ENCODE peak calls at places on chromosomes 3 and 15, in six cellular contexts. F is A549, K is HepG2, J is K562, H is endothelial cell of umbilical vein, Q is H1. X is an unnamed sample.

GRCh38 chr15:88832791-88833190 is 29.6 kb downstream of the ACAN start:
- DNase-seq in F (no peak), J (no peak), Q (no peak), H (no peak), K (no peak), X (no peak)

GRCh38 chr3:151990696-151991376 is 117.4 kb downstream of the SUCNR1 start:
- DNase-seq in H (no peak), J (no peak), F (no peak), K (no peak), Q (no peak), X (no peak)

GRCh38 chr3:135231646-135232625 is 436.9 kb downstream of the EPHB1 start:
- DNase-seq in Q (no peak), K (no peak), F (no peak), J (no peak), H (no peak), X (no peak)

GRCh38 chr3:191244242-191244867 is 45.3 kb downstream of the OSTN start:
- DNase-seq in F (peak), H (peak), J (peak), K (peak), Q (no peak), X (no peak)

GRCh38 chr3:124846189-124846588 is 41.0 kb downstream of the ITGB5 start:
- DNase-seq in H (peak), J (no peak), Q (no peak), K (no peak), F (no peak), X (no peak)

GRCh38 chr15:67730135-67730534 is 95.2 kb upstream of the SKOR1 start:
- DNase-seq in F (no peak), H (no peak), Q (no peak), K (no peak), J (no peak), X (no peak)

GRCh38 chr15:84588053-84588874 is 12.5 kb upstream of the ZSCAN2 start:
- DNase-seq in H (peak), Q (peak), K (peak), J (peak), F (peak), X (peak)

GRCh38 chr3:112381673-112382542 is 49.0 kb downstream of the CD200 start:
- DNase-seq in K (no peak), H (no peak), F (no peak), Q (no peak), J (no peak), X (no peak)

GRCh38 chr15:45573961-45574629 is 13.1 kb upstream of the BLOC1S6 start:
- DNase-seq in H (no peak), F (peak), Q (peak), J (peak), K (peak), X (peak)

GRCh38 chr3:64530434-64531049 is 157.3 kb downstream of the ADAMTS9 start:
- DNase-seq in H (peak), Q (peak), K (peak), J (peak), F (peak), X (peak)

GRCh38 chr3:59678042-59678707 is 628.4 kb upstream of the CFAP20DC start:
- DNase-seq in F (no peak), Q (no peak), J (no peak), H (no peak), K (no peak), X (no peak)

GRCh38 chr3:106006001-106006400 is 137.2 kb upstream of the CBLB start:
- DNase-seq in Q (no peak), F (no peak), K (no peak), H (no peak), J (no peak), X (no peak)

GRCh38 chr3:61947456-61947855 is 386.1 kb downstream of the PTPRG start:
- DNase-seq in Q (no peak), K (no peak), J (no peak), F (no peak), H (no peak), X (no peak)

GRCh38 chr15:62644874-62645755 is 397.4 kb upstream of the TPM1 start:
- DNase-seq in Q (no peak), K (peak), F (no peak), J (no peak), H (no peak), X (no peak)

GRCh38 chr3:110969229-110970211 is 102.1 kb upstream of the NECTIN3 start:
- DNase-seq in Q (no peak), J (no peak), K (no peak), F (no peak), H (no peak), X (no peak)

GRCh38 chr3:116000315-116000714 is 377.0 kb downstream of the GAP43 start:
- DNase-seq in K (peak), H (no peak), Q (no peak), J (peak), F (peak), X (no peak)

GRCh38 chr15:87201986-87202385 is 1054.6 kb downstream of the NTRK3 start:
- DNase-seq in H (no peak), Q (no peak), J (no peak), F (no peak), K (no peak), X (no peak)

GRCh38 chr3:14322001-14322400 is 80.4 kb upstream of the SLC6A6 start:
- DNase-seq in J (no peak), H (no peak), F (no peak), Q (no peak), K (no peak), X (no peak)

GRCh38 chr3:129934234-129935123 is 40.0 kb upstream of the TRH start:
- DNase-seq in K (peak), H (peak), F (peak), Q (no peak), J (peak), X (peak)

GRCh38 chr3:149703474-149703873 is 45.6 kb upstream of the WWTR1 start:
- DNase-seq in Q (no peak), K (no peak), H (no peak), F (no peak), J (no peak), X (no peak)

GRCh38 chr3:73144276-73144675 is 82.8 kb downstream of the EBLN2 start:
- DNase-seq in Q (no peak), F (no peak), H (no peak), J (peak), K (no peak), X (no peak)

GRCh38 chr15:101091080-101092017 is 160.5 kb downstream of the CHSY1 start:
- DNase-seq in J (no peak), F (no peak), Q (no peak), H (peak), K (peak), X (no peak)

GRCh38 chr3:51398595-51399310 is 7.7 kb downstream of the RBM15B start:
- DNase-seq in K (no peak), J (no peak), Q (no peak), F (no peak), H (no peak), X (no peak)

GRCh38 chr3:73451276-73451973 is 173.3 kb downstream of the PDZRN3 start:
- DNase-seq in F (no peak), K (no peak), J (no peak), H (no peak), Q (no peak), X (no peak)

GRCh38 chr15:45377630-45378148 is 655 bp downstream of the GATM start:
- DNase-seq in Q (no peak), F (no peak), J (no peak), H (peak), K (no peak), X (peak)

GRCh38 chr3:194604837-194605236 is 28.4 kb downstream of the TMEM44 start:
- DNase-seq in K (no peak), H (no peak), Q (no peak), J (peak), F (no peak), X (no peak)

GRCh38 chr3:15681668-15682067 is 80.1 kb downstream of the BTD start:
- DNase-seq in H (no peak), J (no peak), Q (no peak), F (no peak), K (no peak), X (no peak)

GRCh38 chr15:74770211-74770892 is 11.5 kb upstream of the CSK start:
- DNase-seq in J (no peak), Q (no peak), K (no peak), H (no peak), F (no peak), X (no peak)

GRCh38 chr3:156611870-156612494 is 57.1 kb upstream of the SSR3 start:
- DNase-seq in Q (no peak), F (no peak), K (no peak), H (no peak), J (no peak), X (no peak)

GRCh38 chr3:50194903-50195500 is 3.6 kb downstream of the GNAT1 start:
- DNase-seq in F (peak), Q (no peak), J (peak), H (no peak), K (peak), X (peak)

GRCh38 chr3:172277151-172277652 is 171.1 kb downstream of the GHSR start:
- DNase-seq in K (no peak), F (no peak), Q (no peak), H (no peak), J (no peak), X (no peak)

GRCh38 chr15:26690778-26691177 is 82.1 kb downstream of the GABRB3 start:
- DNase-seq in K (no peak), H (no peak), F (no peak), Q (no peak), J (no peak), X (no peak)

GRCh38 chr3:184040010-184040409 is 8.5 kb downstream of the HTR3D start:
- DNase-seq in J (peak), K (peak), Q (no peak), F (peak), H (peak), X (peak)

GRCh38 chr3:147418352-147418751 is 9.2 kb downstream of the ZIC1 start:
- DNase-seq in K (no peak), Q (no peak), H (no peak), F (no peak), J (no peak), X (no peak)

GRCh38 chr3:114178770-114179368 is at the start of gene DRD3:
- DNase-seq in J (peak), K (no peak), Q (no peak), H (peak), F (peak), X (peak)

GRCh38 chr3:190086191-190086590 is 34.5 kb downstream of the P3H2 start:
- DNase-seq in H (no peak), F (no peak), Q (peak), K (no peak), J (no peak), X (peak)

GRCh38 chr15:63860161-63860954 is 26.6 kb upstream of the HERC1 start:
- DNase-seq in Q (no peak), F (no peak), K (no peak), J (peak), H (no peak), X (no peak)

GRCh38 chr3:193732391-193732790 is 139.4 kb downstream of the OPA1 start:
- DNase-seq in H (no peak), J (no peak), K (peak), F (peak), Q (no peak), X (no peak)

GRCh38 chr15:74191798-74192197 is 10.8 kb downstream of the STRA6 start:
- DNase-seq in K (no peak), Q (no peak), F (no peak), J (no peak), H (no peak), X (no peak)

GRCh38 chr3:141336672-141337522 is 31.4 kb upstream of the ZBTB38 start:
- DNase-seq in H (no peak), Q (no peak), F (peak), K (peak), J (no peak), X (no peak)

GRCh38 chr3:188900421-188900941 is 271.3 kb upstream of the TPRG1 start:
- DNase-seq in Q (no peak), J (no peak), K (no peak), F (peak), H (peak), X (no peak)
- TF ChIP-seq JUN in Q (no peak), J (no peak), K (no peak), F (no peak), H (peak), X (no peak)

DNA sequence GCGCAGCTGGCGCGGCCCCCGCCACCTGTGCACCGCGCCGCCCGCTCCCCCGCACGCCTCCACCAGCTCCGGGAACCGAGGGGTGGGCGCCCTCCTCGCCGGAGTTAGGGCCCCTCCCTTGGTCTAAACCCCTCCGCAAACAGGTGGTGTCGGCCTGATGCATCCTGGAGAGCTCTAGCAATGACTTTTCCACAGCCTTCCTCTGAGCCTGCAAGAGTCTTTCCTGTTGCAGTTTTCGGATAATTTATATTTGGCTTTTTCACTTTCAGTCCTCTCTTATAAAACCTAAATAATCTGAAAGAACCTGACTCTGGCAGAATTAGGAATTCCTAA is 334 bp upstream of the IGSF11 start:
- DNase-seq in F (no peak), Q (no peak), H (no peak), K (no peak), J (peak), X (no peak)
- TF ChIP-seq JUN in F (no peak), Q (no peak), H (no peak), K (no peak), J (no peak), X (no peak)

GRCh38 chr3:21436846-21437245 is 314.2 kb downstream of the ZNF385D start:
- DNase-seq in H (no peak), J (no peak), K (no peak), Q (no peak), F (no peak), X (no peak)

GRCh38 chr3:21433751-21434150 is 317.3 kb downstream of the ZNF385D start:
- DNase-seq in Q (no peak), F (no peak), J (no peak), K (no peak), H (no peak), X (no peak)

DNA sequence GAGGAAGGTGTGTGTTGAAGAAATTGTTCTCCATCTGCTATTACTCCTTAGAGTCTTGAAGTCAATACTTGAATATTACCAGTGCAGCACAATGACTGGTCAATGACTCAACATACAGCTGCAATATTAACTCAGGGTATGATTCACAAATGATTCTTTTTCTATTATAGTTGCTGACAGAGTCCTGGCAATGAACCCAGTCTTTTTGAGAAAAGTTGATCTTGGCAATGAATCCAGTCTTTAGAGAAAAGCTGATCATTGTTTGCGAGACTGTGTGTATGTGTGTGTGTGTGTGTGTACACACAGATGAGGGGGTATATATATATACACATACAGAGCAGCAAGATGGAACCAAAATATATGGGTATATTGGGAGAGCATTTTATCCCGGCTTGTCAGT is 315.1 kb downstream of the ZNF385D start:
- DNase-seq in H (peak), Q (no peak), J (no peak), K (no peak), F (peak), X (no peak)
- TF ChIP-seq JUN in H (peak), Q (no peak), J (no peak), K (no peak), F (no peak), X (no peak)

DNA sequence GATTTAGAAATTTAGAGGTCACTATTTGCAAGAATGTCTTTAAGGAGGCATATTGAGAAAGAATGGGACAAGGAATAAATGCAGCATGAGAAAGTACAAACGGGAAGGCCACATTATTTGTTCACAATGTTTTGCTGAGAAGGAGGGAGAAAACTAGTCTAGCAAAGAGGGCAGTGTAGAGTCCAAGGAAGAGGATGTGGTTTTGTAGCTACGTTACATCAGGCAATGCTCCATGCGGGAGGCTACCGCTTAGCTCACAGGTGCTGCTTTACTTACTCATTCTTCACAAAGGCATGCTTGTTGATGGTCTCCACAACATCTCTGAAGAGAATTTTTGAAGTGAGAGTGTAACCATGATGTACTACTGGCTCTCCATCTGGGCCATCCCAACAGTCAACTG is 191.1 kb downstream of the PLCH1 start:
- DNase-seq in H (no peak), J (no peak), K (peak), F (no peak), Q (no peak), X (no peak)
- TF ChIP-seq JUN in H (no peak), J (no peak), K (no peak), F (no peak), Q (no peak), X (no peak)

GRCh38 chr3:128163432-128163831 is 10.2 kb downstream of the EEFSEC start:
- DNase-seq in H (no peak), K (no peak), F (no peak), J (no peak), Q (no peak), X (no peak)
- TF ChIP-seq JUN in H (no peak), K (no peak), F (no peak), J (no peak), Q (no peak), X (no peak)

GRCh38 chr3:71446260-71446659 is 137.3 kb downstream of the FOXP1 start:
- DNase-seq in H (no peak), K (no peak), J (no peak), F (no peak), Q (no peak), X (no peak)

GRCh38 chr3:71447197-71447596 is 136.3 kb downstream of the FOXP1 start:
- DNase-seq in F (no peak), H (no peak), K (no peak), J (no peak), Q (no peak), X (no peak)

GRCh38 chr3:71450162-71450561 is 133.4 kb downstream of the FOXP1 start:
- DNase-seq in Q (no peak), K (peak), J (no peak), F (no peak), H (no peak), X (no peak)

GRCh38 chr3:71446734-71447133 is 136.8 kb downstream of the FOXP1 start:
- DNase-seq in J (no peak), H (no peak), K (no peak), Q (no peak), F (no peak), X (no peak)

GRCh38 chr3:71447803-71448202 is 135.7 kb downstream of the FOXP1 start:
- DNase-seq in K (no peak), J (no peak), Q (no peak), H (no peak), F (no peak), X (no peak)
- TF ChIP-seq JUN in K (no peak), J (no peak), Q (no peak), H (no peak), F (no peak), X (no peak)

DNA sequence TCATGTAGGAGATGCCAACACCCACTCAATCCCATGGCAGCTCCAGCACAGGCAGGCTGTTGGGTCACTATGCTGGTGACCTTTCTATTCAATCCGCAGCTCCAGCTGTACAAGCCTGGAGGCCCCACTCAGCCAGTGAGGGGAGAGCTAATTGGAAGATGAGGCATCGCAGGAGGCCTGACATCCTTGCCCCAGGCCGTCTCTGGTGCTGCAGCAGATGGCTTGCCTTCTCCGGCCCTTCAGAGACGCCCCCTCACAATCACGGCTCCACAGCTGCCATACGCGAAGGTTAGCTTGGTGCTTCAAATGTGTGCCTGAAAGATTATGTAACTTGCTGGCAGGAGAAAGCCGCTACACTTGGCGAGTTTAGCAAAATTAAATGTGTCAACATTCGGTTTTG is 104.2 kb upstream of the CLSTN2 start:
- DNase-seq in Q (no peak), K (no peak), H (no peak), F (no peak), J (no peak), X (peak)
- TF ChIP-seq JUN in Q (no peak), K (no peak), H (no peak), F (no peak), J (no peak), X (no peak)

GRCh38 chr3:123423806-123424205 is 25.1 kb downstream of the ADCY5 start:
- DNase-seq in J (no peak), Q (no peak), H (no peak), F (no peak), K (no peak), X (no peak)

GRCh38 chr3:123423026-123423425 is 25.9 kb downstream of the ADCY5 start:
- DNase-seq in K (no peak), F (no peak), Q (no peak), J (no peak), H (no peak), X (no peak)

GRCh38 chr3:123424321-123424998 is 24.4 kb downstream of the ADCY5 start:
- DNase-seq in K (no peak), F (no peak), J (no peak), H (no peak), Q (no peak), X (no peak)

GRCh38 chr3:123422457-123422856 is 26.4 kb downstream of the ADCY5 start:
- DNase-seq in K (no peak), H (no peak), Q (no peak), J (no peak), F (no peak), X (peak)

GRCh38 chr3:123424999-123425386 is 23.9 kb downstream of the ADCY5 start:
- DNase-seq in F (no peak), Q (no peak), K (no peak), H (no peak), J (no peak), X (no peak)
- TF ChIP-seq JUN in F (no peak), Q (no peak), K (no peak), H (no peak), J (no peak), X (no peak)